ENCODE peak calls at places on chromosome 14, in nine cellular contexts. Q, W, F, K, L, J, C, A and Z are unnamed samples.

GRCh38 chr14:59417301-59417700 is 47.9 kb downstream of the GPR135 start:
- DNase-seq in Q (no peak), W (no peak), F (no peak), K (no peak), L (no peak), J (no peak), C (no peak), A (no peak), Z (no peak)

GRCh38 chr14:103161054-103161397 is 37.8 kb downstream of the TNFAIP2 start:
- DNase-seq in Q (no peak), W (no peak), F (no peak), K (no peak), L (no peak), J (no peak), C (no peak), A (no peak), Z (no peak)

GRCh38 chr14:80316426-80316825 is 105.1 kb upstream of the DIO2 start:
- DNase-seq in Q (no peak), W (no peak), F (no peak), K (no peak), L (no peak), J (no peak), C (no peak), A (no peak), Z (no peak)

GRCh38 chr14:81122326-81122725 is 98.4 kb downstream of the GTF2A1 start:
- DNase-seq in Q (no peak), W (no peak), F (no peak), K (peak), L (no peak), J (no peak), C (no peak), A (no peak), Z (no peak)

GRCh38 chr14:56137842-56138241 is 19.6 kb downstream of the PELI2 start:
- DNase-seq in Q (no peak), W (no peak), F (no peak), K (no peak), L (no peak), J (no peak), C (no peak), A (no peak), Z (no peak)

GRCh38 chr14:74846168-74846567 is 29.8 kb downstream of the PROX2 start:
- DNase-seq in Q (no peak), W (no peak), F (no peak), K (no peak), L (no peak), J (no peak), C (no peak), A (no peak), Z (no peak)

GRCh38 chr14:54901380-54902142 is 1.1 kb downstream of the GCH1 start:
- DNase-seq in Q (no peak), W (no peak), F (no peak), K (no peak), L (no peak), J (no peak), C (no peak), A (no peak), Z (no peak)

GRCh38 chr14:78448483-78449094 is 278.4 kb downstream of the NRXN3 start:
- DNase-seq in Q (peak), W (no peak), F (no peak), K (peak), L (peak), J (peak), C (peak), A (peak), Z (no peak)

GRCh38 chr14:68961781-68962584 is 17.1 kb downstream of the ACTN1 start:
- DNase-seq in Q (no peak), W (no peak), F (no peak), K (no peak), L (no peak), J (no peak), C (no peak), A (no peak), Z (no peak)

GRCh38 chr14:54981698-54982097 is 45.2 kb downstream of the WDHD1 start:
- DNase-seq in Q (no peak), W (no peak), F (no peak), K (no peak), L (no peak), J (no peak), C (no peak), A (no peak), Z (no peak)

GRCh38 chr14:95496690-95497241 is 19.7 kb downstream of the SYNE3 start:
- DNase-seq in Q (peak), W (no peak), F (no peak), K (no peak), L (no peak), J (no peak), C (no peak), A (no peak), Z (no peak)

GRCh38 chr14:37329189-37330001 is 131.7 kb downstream of the MIPOL1 start:
- DNase-seq in Q (no peak), W (no peak), F (no peak), K (no peak), L (no peak), J (no peak), C (no peak), A (no peak), Z (no peak)

GRCh38 chr14:52175982-52176502 is 91.5 kb upstream of the PTGDR start:
- DNase-seq in Q (no peak), W (peak), F (peak), K (no peak), L (no peak), J (no peak), C (no peak), A (no peak), Z (no peak)

GRCh38 chr14:59695198-59695597 is 118.6 kb upstream of the CCDC175 start:
- DNase-seq in Q (no peak), W (no peak), F (no peak), K (no peak), L (no peak), J (no peak), C (no peak), A (no peak), Z (no peak)

GRCh38 chr14:63050694-63051093 is 5.4 kb upstream of the KCNH5 start:
- DNase-seq in Q (no peak), W (no peak), F (no peak), K (no peak), L (no peak), J (no peak), C (no peak), A (no peak), Z (no peak)

GRCh38 chr14:68564236-68564825 is 228.5 kb downstream of the ZFP36L1 start:
- DNase-seq in Q (no peak), W (no peak), F (no peak), K (no peak), L (no peak), J (no peak), C (no peak), A (no peak), Z (no peak)

GRCh38 chr14:50210074-50210473 is 21.3 kb downstream of the SOS2 start:
- DNase-seq in Q (no peak), W (no peak), F (no peak), K (no peak), L (no peak), J (no peak), C (no peak), A (no peak), Z (no peak)

GRCh38 chr14:57747036-57747435 is 118.9 kb downstream of the SLC35F4 start:
- DNase-seq in Q (no peak), W (no peak), F (no peak), K (no peak), L (peak), J (no peak), C (no peak), A (peak), Z (no peak)

GRCh38 chr14:64684091-64684490 is 20.1 kb upstream of the PLEKHG3 start:
- DNase-seq in Q (no peak), W (no peak), F (no peak), K (no peak), L (peak), J (no peak), C (no peak), A (peak), Z (no peak)

GRCh38 chr14:90970167-90970600 is 90.3 kb downstream of the RPS6KA5 start:
- DNase-seq in Q (no peak), W (no peak), F (no peak), K (peak), L (no peak), J (no peak), C (no peak), A (no peak), Z (no peak)